ENCODE peak calls at places on chromosomes 7 and 10, in four cellular contexts. R is H1, O is HepG2, L is GM12878. X is an unnamed sample.

GRCh38 chr7:141742229-141742628 is 4.1 kb downstream of the SSBP1 start:
- DNase-seq in R (no peak), O (no peak), L (no peak), X (no peak)

GRCh38 chr10:72318383-72319262 is 36.1 kb downstream of the DNAJB12 start:
- DNase-seq in R (no peak), O (no peak), L (no peak), X (no peak)

GRCh38 chr10:103729851-103730250 is 125.5 kb downstream of the SH3PXD2A start:
- DNase-seq in R (no peak), O (no peak), L (no peak), X (no peak)

GRCh38 chr7:69910150-69910549 is 311.9 kb downstream of the AUTS2 start:
- DNase-seq in R (no peak), O (no peak), L (no peak), X (no peak)

GRCh38 chr10:96764345-96764744 is 44.0 kb upstream of the PIK3AP1 start:
- DNase-seq in R (no peak), O (no peak), L (no peak), X (no peak)

GRCh38 chr7:45342236-45342635 is 184.6 kb downstream of the RAMP3 start:
- DNase-seq in R (no peak), O (peak; percentile 21), L (no peak), X (no peak)

GRCh38 chr10:111078505-111079185 is 1.8 kb downstream of the ADRA2A start:
- DNase-seq in R (no peak), O (no peak), L (no peak), X (no peak)

GRCh38 chr7:110119883-110120581 is 970.9 kb upstream of the LRRN3 start:
- DNase-seq in R (no peak), O (no peak), L (no peak), X (no peak)

GRCh38 chr10:99461230-99461629 is 30.8 kb upstream of the GOT1 start:
- DNase-seq in R (no peak), O (no peak), L (no peak), X (no peak)

GRCh38 chr7:47503283-47503682 is 78.6 kb downstream of the TNS3 start:
- DNase-seq in R (no peak), O (no peak), L (no peak), X (no peak)

GRCh38 chr10:70404906-70405824 is 1.2 kb downstream of the EIF4EBP2 start:
- DNase-seq in R (no peak), O (peak; percentile 83), L (no peak), X (no peak)

GRCh38 chr7:7129381-7129780 is 53.0 kb upstream of the C1GALT1 start:
- DNase-seq in R (no peak), O (no peak), L (no peak), X (no peak)

GRCh38 chr7:106501605-106502580 is 159.1 kb downstream of the CCDC71L start:
- DNase-seq in R (no peak), O (no peak), L (no peak), X (no peak)

GRCh38 chr7:55348502-55348901 is 16.6 kb upstream of the LANCL2 start:
- DNase-seq in R (no peak), O (no peak), L (no peak), X (no peak)
- TF ChIP-seq SUZ12 in R (no peak), O (no peak), L (no peak), X (no peak)

GRCh38 chr10:43685744-43686143 is 37.1 kb upstream of the ZNF32 start:
- DNase-seq in R (no peak), O (no peak), L (no peak), X (no peak)

GRCh38 chr10:43682956-43683355 is 34.3 kb upstream of the ZNF32 start:
- DNase-seq in R (no peak), O (no peak), L (no peak), X (no peak)

GRCh38 chr10:43684198-43684559 is 35.5 kb upstream of the ZNF32 start:
- DNase-seq in R (no peak), O (no peak), L (no peak), X (no peak)

GRCh38 chr10:43681721-43682120 is 33.0 kb upstream of the ZNF32 start:
- DNase-seq in R (no peak), O (no peak), L (no peak), X (no peak)

GRCh38 chr10:43683451-43684197 is 34.9 kb upstream of the ZNF32 start:
- DNase-seq in R (no peak), O (peak; percentile 19), L (no peak), X (peak; percentile 38)
- TF ChIP-seq ZNF274 in R (no peak), O (no peak), L (no peak), X (no peak)

GRCh38 chr10:79431891-79432831 is 13.3 kb downstream of the ZCCHC24 start:
- DNase-seq in R (no peak), O (no peak), L (no peak), X (no peak)

GRCh38 chr10:79429751-79430150 is 15.7 kb downstream of the ZCCHC24 start:
- DNase-seq in R (no peak), O (no peak), L (no peak), X (no peak)

GRCh38 chr10:79430506-79430905 is 14.9 kb downstream of the ZCCHC24 start:
- DNase-seq in R (no peak), O (no peak), L (no peak), X (no peak)

GRCh38 chr10:79430946-79431345 is 14.5 kb downstream of the ZCCHC24 start:
- DNase-seq in R (no peak), O (no peak), L (no peak), X (no peak)

DNA sequence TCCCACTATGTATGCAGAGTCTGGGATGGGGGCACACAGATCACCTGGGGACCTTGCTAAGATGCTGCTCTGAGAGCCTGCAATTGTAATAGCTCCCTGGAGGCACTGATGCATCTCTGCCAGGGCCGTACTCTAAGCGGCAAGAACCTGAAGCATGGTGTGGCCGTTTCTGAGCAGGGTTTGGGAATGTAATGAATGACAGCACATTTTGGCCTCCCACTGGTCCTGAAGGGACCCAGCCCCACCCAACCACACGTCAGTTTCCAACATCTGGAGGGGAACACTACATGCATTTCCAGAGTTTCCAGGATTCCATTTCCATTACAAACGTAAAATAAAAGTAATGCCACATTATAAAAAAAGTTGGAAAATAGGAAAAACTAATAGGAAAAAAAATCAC is 14.0 kb downstream of the ZCCHC24 start:
- DNase-seq in R (no peak), O (no peak), L (no peak), X (no peak)
- H3K9ac ChIP-seq in R (no peak overlapping the region), O (no peak overlapping the region), L (no peak overlapping the region), X (no peak overlapping the region)

GRCh38 chr7:149495785-149496641 is 1.6 kb downstream of the ZNF746 start:
- DNase-seq in R (no peak), O (peak; percentile 54), L (no peak), X (no peak)
- TF ChIP-seq SUZ12 in R (no peak), O (no peak), L (no peak), X (no peak)

GRCh38 chr7:136074840-136075239 is 97.7 kb upstream of the MTPN start:
- DNase-seq in R (no peak), O (no peak), L (no peak), X (no peak)
- TF ChIP-seq ZNF274 in R (no peak), O (no peak), L (no peak), X (no peak)

DNA sequence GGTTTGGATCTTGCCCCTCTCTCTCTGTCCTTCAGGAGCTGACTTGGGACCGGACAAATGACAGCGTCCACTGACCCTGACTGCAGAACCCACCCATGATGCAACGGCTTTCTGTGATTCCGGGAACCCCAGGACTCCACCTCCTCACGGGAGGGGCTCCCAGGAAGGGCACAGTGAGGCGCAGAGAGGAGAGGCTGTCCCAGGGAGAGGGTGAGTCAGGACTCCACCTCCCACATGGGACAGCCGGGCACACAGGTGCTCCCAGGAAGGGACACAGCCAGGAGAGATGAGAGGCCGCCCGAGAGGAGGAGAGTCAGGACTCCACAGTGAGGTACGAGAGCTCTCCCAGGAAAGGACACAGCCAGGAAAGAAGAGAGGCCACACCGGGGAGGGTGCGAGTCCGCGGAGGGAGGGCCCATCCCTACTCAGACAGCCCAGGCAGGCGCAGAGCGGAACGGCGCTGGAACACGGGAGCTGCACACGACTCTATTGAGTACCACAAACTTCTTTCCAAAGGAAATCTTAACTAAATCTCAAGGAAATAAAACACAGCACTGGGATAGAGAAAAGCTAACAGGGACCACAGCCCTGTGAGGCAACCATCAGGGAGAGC is 162.5 kb downstream of the MAD1L1 start:
- DNase-seq in R (no peak), O (no peak), L (no peak), X (no peak)
- H3K9ac ChIP-seq in R (no peak overlapping the region), O (no peak overlapping the region), L (no peak overlapping the region), X (no peak overlapping the region)

DNA sequence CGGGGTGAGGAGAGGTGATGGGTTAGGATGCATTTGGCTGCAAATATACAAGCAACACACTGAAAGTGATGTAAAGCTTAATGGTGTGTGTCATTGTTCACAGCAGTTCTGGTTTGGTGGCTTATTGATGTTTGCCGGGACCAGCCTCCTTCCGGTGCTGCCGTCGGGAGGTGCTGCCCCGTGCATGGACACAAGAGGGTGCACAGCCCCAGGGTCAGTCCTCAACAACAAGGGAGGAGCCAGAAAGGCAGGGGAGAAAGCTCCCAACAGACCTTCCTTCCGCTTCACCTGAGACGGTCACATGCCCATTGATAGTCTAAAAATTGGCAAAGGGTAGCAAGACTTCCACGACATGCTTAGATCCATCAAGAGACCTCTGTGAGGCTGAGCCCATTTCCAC is 9.5 kb downstream of the RNF32 start:
- DNase-seq in R (no peak), O (peak; percentile 57), L (no peak), X (no peak)
- TF ChIP-seq SUZ12 in R (no peak), O (no peak), L (no peak), X (no peak)

DNA sequence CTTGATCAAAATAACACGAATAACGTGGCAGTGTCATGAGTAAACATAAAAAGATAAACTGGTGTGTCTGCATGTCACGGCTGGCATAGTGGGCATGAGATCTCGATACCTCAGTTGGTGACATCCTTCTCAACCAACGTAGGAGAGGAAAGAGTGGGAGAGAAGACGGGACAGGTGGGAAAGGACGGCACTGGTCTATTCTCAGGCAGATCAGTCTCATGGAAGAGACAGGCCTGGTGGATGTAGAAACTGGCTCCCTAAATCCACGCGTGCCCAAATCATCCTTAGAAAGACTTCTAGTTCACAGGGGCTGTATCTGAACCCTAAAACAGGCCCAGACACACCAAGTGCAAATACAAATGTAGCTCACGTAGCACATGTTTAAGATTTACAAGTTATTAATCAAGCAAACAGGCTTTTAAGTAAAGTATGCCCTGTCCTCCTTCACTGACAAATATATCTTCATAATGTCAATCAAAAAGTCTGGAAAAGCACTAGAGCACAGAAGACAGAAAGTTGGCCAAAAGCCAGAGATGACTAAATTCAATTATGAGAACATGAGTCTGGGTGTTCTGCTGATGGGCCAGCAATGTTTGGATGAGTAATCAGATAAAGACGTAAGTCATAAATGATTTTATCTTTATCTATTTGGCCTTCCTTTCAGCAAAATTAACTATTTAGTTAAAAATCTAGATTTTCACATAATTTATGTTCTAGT is 56.3 kb downstream of the SFMBT2 start:
- DNase-seq in R (no peak), O (no peak), L (no peak), X (no peak)
- TF ChIP-seq ZNF274 in R (no peak), O (no peak), L (no peak), X (no peak)

X was measured in NT2/D1.